ENCODE peak calls at places on chromosome 19, in five cellular contexts. W is IMR-90, L is activated B cell treated with CpG ODN at 0.5 μM for 24 hours, B is progenitor cell of endocrine pancreas, X is tibial artery. T is an unnamed sample.

GRCh38 chr19:37779139-37780035 is at the start of gene ZNF573:
- DNase-seq in W (peak), L (peak), B (peak), X (peak), T (peak)

GRCh38 chr19:44808463-44809371 is at the start of gene BCAM:
- DNase-seq in W (peak), L (no peak), B (peak), X (peak), T (no peak)

GRCh38 chr19:37983916-37984315 is 76.9 kb downstream of the SIPA1L3 start:
- DNase-seq in W (no peak), L (no peak), B (no peak), X (no peak), T (no peak)

GRCh38 chr19:40357655-40358054 is 9.2 kb downstream of the PLD3 start:
- DNase-seq in W (peak), L (no peak), B (no peak), X (no peak), T (no peak)

GRCh38 chr19:48085904-48086864 is 24.4 kb downstream of the PLA2G4C start:
- DNase-seq in W (no peak), L (no peak), B (no peak), X (no peak), T (no peak)

GRCh38 chr19:39246951-39247669 is 1.5 kb downstream of the IFNL4 start:
- DNase-seq in W (no peak), L (no peak), B (no peak), X (no peak), T (no peak)

GRCh38 chr19:48501961-48502719 is 9.5 kb downstream of the LMTK3 start:
- DNase-seq in W (no peak), L (peak), B (peak), X (no peak), T (peak)

GRCh38 chr19:8105471-8105870 is 43.9 kb downstream of the FBN3 start:
- DNase-seq in W (no peak), L (no peak), B (no peak), X (no peak), T (no peak)

GRCh38 chr19:41353466-41354342 is at the start of gene TGFB1:
- DNase-seq in W (peak), L (peak), B (peak), X (peak), T (peak)

GRCh38 chr19:49761625-49762311 is 1.3 kb downstream of the TSKS start:
- DNase-seq in W (peak), L (no peak), B (no peak), X (peak), T (no peak)

GRCh38 chr19:50333737-50334617 is 4.8 kb upstream of the KCNC3 start:
- DNase-seq in W (no peak), L (peak), B (peak), X (peak), T (peak)

GRCh38 chr19:15379996-15380647 is 535 bp upstream of the AKAP8 start:
- DNase-seq in W (peak), L (no peak), B (no peak), X (peak), T (no peak)

GRCh38 chr19:38142176-38143035 is 81.6 kb downstream of the DPF1 start:
- DNase-seq in W (peak), L (peak), B (peak), X (peak), T (peak)

GRCh38 chr19:46926201-46927071 is 65.6 kb downstream of the ARHGAP35 start:
- DNase-seq in W (no peak), L (no peak), B (no peak), X (no peak), T (no peak)

GRCh38 chr19:24159707-24160106 is 72.7 kb downstream of the ZNF254 start:
- DNase-seq in W (peak), L (no peak), B (no peak), X (no peak), T (no peak)

GRCh38 chr19:45396389-45397260 is 8.2 kb downstream of the PPP1R13L start:
- DNase-seq in W (no peak), L (no peak), B (no peak), X (no peak), T (no peak)

GRCh38 chr19:22144394-22144793 is 52.4 kb downstream of the ZNF676 start:
- DNase-seq in W (peak), L (no peak), B (no peak), X (no peak), T (no peak)

GRCh38 chr19:34276614-34277013 is 22.3 kb downstream of the GARRE1 start:
- DNase-seq in W (no peak), L (no peak), B (no peak), X (no peak), T (no peak)

GRCh38 chr19:576768-577438 is 4.5 kb downstream of the BSG start:
- DNase-seq in W (no peak), L (no peak), B (no peak), X (no peak), T (no peak)

GRCh38 chr19:55179570-55180484 is at the start of gene SYT5:
- DNase-seq in W (no peak), L (peak), B (peak), X (no peak), T (peak)

GRCh38 chr19:688214-688613 is 7.0 kb downstream of the PRSS57 start:
- DNase-seq in W (no peak), L (no peak), B (no peak), X (no peak), T (no peak)

GRCh38 chr19:14048439-14049153 is 13.3 kb downstream of the PALM3 start:
- DNase-seq in W (no peak), L (peak), B (no peak), X (peak), T (peak)

GRCh38 chr19:28485300-28485699 is 727.7 kb downstream of the UQCRFS1 start:
- DNase-seq in W (no peak), L (no peak), B (no peak), X (peak), T (no peak)

GRCh38 chr19:13987101-13987890 is 18.8 kb downstream of the RFX1 start:
- DNase-seq in W (no peak), L (no peak), B (no peak), X (peak), T (no peak)

GRCh38 chr19:40419780-40420179 is 6.0 kb downstream of the SERTAD1 start:
- DNase-seq in W (no peak), L (no peak), B (no peak), X (no peak), T (no peak)

GRCh38 chr19:12872941-12873890 is 8.0 kb downstream of the DNASE2 start:
- DNase-seq in W (peak), L (no peak), B (no peak), X (peak), T (peak)

GRCh38 chr19:46746281-46746965 is at the start of gene STRN4:
- DNase-seq in W (no peak), L (peak), B (peak), X (no peak), T (peak)

GRCh38 chr19:38649305-38650179 is 2.1 kb downstream of the ACTN4 start:
- DNase-seq in W (no peak), L (no peak), B (no peak), X (no peak), T (no peak)

GRCh38 chr19:2428027-2428690 is 773 bp upstream of the TIMM13 start:
- DNase-seq in W (peak), L (no peak), B (no peak), X (no peak), T (no peak)
- TF ChIP-seq CTCF in W (no peak), L (no peak), B (no peak), X (no peak), T (no peak)

GRCh38 chr19:18308051-18308947 is 14.6 kb downstream of the LSM4 start:
- DNase-seq in W (no peak), L (no peak), B (no peak), X (no peak), T (no peak)
- TF ChIP-seq CTCF in W (no peak), L (no peak), B (no peak), X (no peak), T (no peak)

DNA sequence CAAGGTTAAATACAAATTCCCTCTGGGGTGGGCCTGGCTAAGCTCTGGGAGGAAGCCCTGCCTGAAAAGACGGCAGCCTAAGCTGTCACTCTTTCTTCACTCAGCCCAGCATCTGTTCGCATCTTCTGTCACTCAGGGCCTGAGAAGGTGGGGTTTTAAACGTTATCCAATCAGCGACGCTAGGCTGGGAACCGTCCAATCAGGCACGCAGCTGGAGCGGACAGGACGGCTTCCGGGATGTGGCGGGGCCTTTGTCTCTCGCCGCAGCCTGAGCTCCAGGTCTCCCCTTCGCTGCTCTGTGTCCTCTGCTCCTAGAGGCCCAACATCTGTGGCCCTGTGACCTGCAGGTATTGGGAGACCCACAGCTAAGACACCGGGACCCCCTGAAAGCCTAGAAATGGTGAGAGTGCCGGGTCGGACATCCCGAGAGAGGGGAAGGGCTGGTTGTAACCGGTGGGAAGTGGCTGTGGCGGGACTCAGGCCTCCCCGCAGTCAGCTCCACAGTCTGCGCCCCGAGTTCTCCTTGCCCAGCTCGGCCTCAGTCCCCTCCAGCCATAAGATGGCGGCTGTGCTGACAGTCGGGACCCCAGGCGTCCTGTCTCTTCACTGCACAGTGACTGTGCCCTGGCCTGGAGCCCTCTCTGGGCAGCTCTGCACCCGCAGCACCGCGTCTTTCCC is at the start of gene ZNF431:
- DNase-seq in W (peak), L (peak), B (peak), X (peak), T (peak)
- TF ChIP-seq CTCF in W (no peak), L (no peak), B (no peak), X (no peak), T (no peak)

DNA sequence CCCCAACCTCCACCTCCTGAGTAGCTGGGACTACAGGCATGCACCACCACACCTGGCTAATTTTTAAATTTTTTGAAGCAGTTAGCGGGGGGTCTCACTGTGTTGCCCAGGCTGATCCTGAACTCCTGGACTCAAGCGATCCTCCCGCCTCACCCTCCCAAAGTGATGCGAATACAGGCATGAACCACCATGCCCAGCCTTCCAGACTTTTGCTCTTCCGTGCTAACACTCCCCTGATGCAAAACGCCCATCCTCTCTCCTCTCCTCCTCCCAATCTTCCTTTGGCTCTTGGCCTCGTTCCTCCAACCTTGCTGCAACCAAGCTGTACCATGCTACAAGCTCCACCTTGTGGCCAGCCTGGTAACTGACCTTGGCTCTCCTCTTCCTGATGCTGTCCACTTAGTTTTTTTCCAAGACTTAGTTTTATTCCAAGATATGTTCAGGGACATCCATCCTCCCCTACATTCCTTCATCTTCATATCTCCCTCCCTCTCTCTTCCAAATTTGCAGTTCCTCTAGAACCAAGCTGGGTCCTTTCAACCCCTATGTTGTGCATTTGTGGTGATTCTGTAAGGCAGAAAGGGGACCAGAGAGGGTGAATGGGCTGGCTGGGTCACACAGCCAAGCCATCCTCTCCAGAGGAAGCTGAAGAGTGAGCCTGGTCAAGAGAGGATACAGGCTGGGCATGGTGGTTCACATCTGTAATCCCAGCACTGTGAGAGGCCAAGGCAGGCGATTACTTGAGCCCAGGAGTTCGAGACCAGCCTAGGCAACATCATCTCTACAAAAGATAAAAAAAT is 32.8 kb downstream of the TINCR start:
- DNase-seq in W (peak), L (no peak), B (no peak), X (no peak), T (peak)
- TF ChIP-seq CTCF in W (peak), L (no peak), B (peak), X (no peak), T (peak)

T was measured in CD8-positive, alpha-beta T cell.